ENCODE peak calls at places on chromosomes 3 and 15, in seven cellular contexts. G, X, V, Q, W, F and O are unnamed samples.

GRCh38 chr3:184918741-184919140 is 106.8 kb downstream of the VPS8 start:
- DNase-seq in V (no peak), G (no peak), W (no peak), X (no peak), F (no peak), Q (no peak), O (no peak)

GRCh38 chr3:130354430-130354829 is 9.0 kb downstream of the COL6A5 start:
- DNase-seq in F (no peak), X (no peak), Q (no peak), W (no peak), G (no peak), V (no peak), O (no peak)

GRCh38 chr15:101641134-101641764 is 10.9 kb downstream of the TM2D3 start:
- DNase-seq in G (peak; percentile 53), F (peak; percentile 88), V (peak; percentile 82), X (peak; percentile 81), W (peak; percentile 49), Q (peak; percentile 71), O (peak; percentile 84)

GRCh38 chr3:105140899-105141367 is 225.8 kb upstream of the ALCAM start:
- DNase-seq in G (no peak), V (no peak), F (no peak), W (no peak), X (no peak), Q (peak; percentile 76), O (no peak)

GRCh38 chr3:194384569-194385001 is 14.5 kb downstream of the GP5 start:
- DNase-seq in Q (no peak), G (no peak), F (no peak), V (no peak), X (no peak), W (peak; percentile 18), O (no peak)

GRCh38 chr15:92801774-92802464 is 98.2 kb upstream of the CHD2 start:
- DNase-seq in Q (peak; percentile 87), W (no peak), X (no peak), F (no peak), V (peak; percentile 97), G (no peak), O (peak; percentile 94)

GRCh38 chr3:96869316-96869715 is 54.9 kb downstream of the EPHA6 start:
- DNase-seq in V (no peak), G (no peak), X (no peak), Q (no peak), W (no peak), F (no peak), O (no peak)

GRCh38 chr3:135965129-135965505 is 411 bp upstream of the PPP2R3A start:
- DNase-seq in Q (peak; percentile 47), V (no peak), G (no peak), X (no peak), W (no peak), F (no peak), O (no peak)

GRCh38 chr3:152315623-152316022 is 46.9 kb downstream of the MBNL1 start:
- DNase-seq in V (peak; percentile 60), X (no peak), W (no peak), Q (no peak), G (no peak), F (no peak), O (no peak)

GRCh38 chr3:194364652-194365434 is 4.7 kb downstream of the LRRC15 start:
- DNase-seq in V (peak; percentile 57), W (no peak), Q (peak; percentile 28), G (no peak), X (peak; percentile 48), F (no peak), O (peak; percentile 93)

GRCh38 chr15:51366911-51367310 is 25.5 kb downstream of the GLDN start:
- DNase-seq in X (no peak), V (peak; percentile 95), W (peak; percentile 60), F (no peak), G (no peak), Q (peak; percentile 90), O (peak; percentile 59)

GRCh38 chr3:53163459-53164387 is 2.7 kb downstream of the PRKCD start:
- DNase-seq in X (no peak), Q (no peak), F (no peak), W (no peak), G (no peak), V (no peak), O (peak; percentile 32)

GRCh38 chr15:92899910-92900711 is at the start of gene CHD2:
- DNase-seq in F (peak; percentile 81), Q (peak; percentile 89), W (peak; percentile 67), V (peak; percentile 81), X (peak; percentile 72), G (peak; percentile 51), O (peak; percentile 94)

GRCh38 chr3:168220609-168221008 is 124.9 kb upstream of the GOLIM4 start:
- DNase-seq in X (no peak), W (no peak), Q (no peak), V (no peak), F (no peak), G (no peak), O (no peak)

GRCh38 chr3:48919215-48920138 is 835 bp downstream of the ARIH2 start:
- DNase-seq in F (peak; percentile 70), V (peak; percentile 48), Q (peak; percentile 35), X (peak; percentile 16), G (peak; percentile 40), W (peak; percentile 41), O (peak; percentile 87)

GRCh38 chr3:114086356-114086755 is 29.8 kb downstream of the QTRT2 start:
- DNase-seq in Q (no peak), F (no peak), V (no peak), W (no peak), X (no peak), G (no peak), O (no peak)

GRCh38 chr3:179181021-179181472 is 32.9 kb downstream of the PIK3CA start:
- DNase-seq in V (peak; percentile 72), G (no peak), X (no peak), F (no peak), Q (peak; percentile 73), W (no peak), O (peak; percentile 60)

GRCh38 chr3:53936347-53936746 is 44.7 kb upstream of the SELENOK start:
- DNase-seq in V (no peak), G (no peak), F (no peak), Q (no peak), W (no peak), X (no peak), O (no peak)

GRCh38 chr3:72938471-72939265 is 50.8 kb downstream of the GXYLT2 start:
- DNase-seq in X (no peak), Q (peak; percentile 99), V (peak; percentile 100), F (peak; percentile 39), G (no peak), W (no peak), O (peak; percentile 99)

GRCh38 chr15:32869814-32870213 is 152.0 kb downstream of the GREM1 start:
- DNase-seq in W (no peak), G (no peak), X (no peak), Q (no peak), V (no peak), F (no peak), O (no peak)

GRCh38 chr3:88595025-88595424 is 445.3 kb downstream of the C3orf38 start:
- DNase-seq in Q (no peak), V (peak; percentile 1), F (no peak), X (no peak), G (no peak), W (no peak), O (no peak)

GRCh38 chr3:114179575-114179974 is 723 bp upstream of the DRD3 start:
- DNase-seq in X (no peak), F (no peak), G (no peak), Q (peak; percentile 48), W (no peak), V (peak; percentile 63), O (peak; percentile 24)